ENCODE peak calls at places on chromosomes 6 and 20, in ten cellular contexts. Q is AG09309; S is AG10803; H is lower lobe of right lung; K is cardiac muscle cell; G is CD8-positive, alpha-beta T cell; R is psoas muscle; X is mucosa of descending colon; U is AG04449; Y is thyroid gland. N is an unnamed sample.

GRCh38 chr6:138188278-138188923 is 26.7 kb downstream of the ARFGEF3 start:
- DNase-seq in X (no peak), K (peak; percentile 74), R (no peak), H (no peak), G (no peak), Q (no peak), Y (no peak), S (no peak), U (no peak), N (no peak)

GRCh38 chr6:131523988-131524673 is 48.9 kb upstream of the ARG1 start:
- DNase-seq in H (no peak), G (no peak), U (no peak), Q (no peak), X (no peak), Y (no peak), R (no peak), K (no peak), S (no peak), N (no peak)

GRCh38 chr6:42720739-42721138 is 1.7 kb downstream of the PRPH2 start:
- DNase-seq in R (no peak), H (no peak), S (no peak), U (no peak), X (no peak), K (no peak), Y (no peak), Q (no peak), G (no peak), N (peak; percentile 54)

GRCh38 chr20:38317422-38317821 is 13.5 kb downstream of the BPI start:
- DNase-seq in S (no peak), Q (no peak), X (no peak), H (no peak), G (no peak), K (no peak), R (no peak), Y (no peak), U (no peak), N (no peak)

GRCh38 chr20:2859330-2860121 is 13.8 kb upstream of the PTPRA start:
- DNase-seq in R (no peak), G (no peak), K (no peak), S (peak; percentile 93), U (no peak), Q (no peak), H (no peak), Y (peak; percentile 74), X (no peak), N (peak; percentile 92)

GRCh38 chr6:6772751-6773150 is 184.2 kb downstream of the LY86 start:
- DNase-seq in S (no peak), Y (peak; percentile 50), R (no peak), Q (no peak), G (no peak), X (no peak), H (no peak), U (no peak), K (no peak), N (no peak)

GRCh38 chr6:43848992-43849391 is 79.0 kb downstream of the VEGFA start:
- DNase-seq in G (no peak), U (no peak), Y (no peak), Q (no peak), X (no peak), R (no peak), S (no peak), H (no peak), K (no peak), N (no peak)

GRCh38 chr20:10074513-10074912 is 39.7 kb downstream of the ANKEF1 start:
- DNase-seq in S (peak; percentile 93), R (no peak), H (no peak), G (no peak), Q (peak; percentile 63), X (no peak), Y (no peak), K (no peak), U (peak; percentile 65), N (peak; percentile 87)

GRCh38 chr20:9025643-9026042 is 43.2 kb upstream of the PLCB4 start:
- DNase-seq in G (no peak), H (no peak), S (peak; percentile 83), Y (no peak), K (no peak), Q (peak; percentile 59), X (no peak), R (no peak), U (peak; percentile 36), N (peak; percentile 65)

GRCh38 chr20:45407067-45407745 is 883 bp upstream of the DBNDD2 start:
- DNase-seq in U (no peak), Q (no peak), H (no peak), X (peak; percentile 73), S (peak; percentile 28), K (peak; percentile 82), R (peak; percentile 82), Y (peak; percentile 12), G (no peak), N (peak; percentile 31)

GRCh38 chr6:68082086-68082485 is 553.0 kb upstream of the ADGRB3 start:
- DNase-seq in H (no peak), Y (no peak), Q (no peak), X (no peak), R (no peak), U (no peak), K (no peak), S (no peak), G (no peak), N (no peak)

GRCh38 chr20:11912664-11913415 is 4.9 kb upstream of the BTBD3 start:
- DNase-seq in S (no peak), U (no peak), Y (no peak), G (no peak), K (no peak), Q (no peak), X (no peak), H (no peak), R (no peak), N (no peak)

GRCh38 chr20:49310695-49311094 is 32.8 kb upstream of the ZNFX1 start:
- DNase-seq in Y (no peak), Q (no peak), U (no peak), X (no peak), R (no peak), H (no peak), G (no peak), S (no peak), K (no peak), N (no peak)

GRCh38 chr6:160141001-160141726 is 19.5 kb downstream of the SLC22A1 start:
- DNase-seq in Q (peak; percentile 42), U (peak; percentile 46), X (no peak), S (peak; percentile 48), K (no peak), R (no peak), Y (peak; percentile 19), G (no peak), H (no peak), N (peak; percentile 88)

GRCh38 chr6:157184202-157185015 is 138.9 kb downstream of the TMEM242 start:
- DNase-seq in S (peak; percentile 57), Y (peak; percentile 96), R (peak; percentile 82), X (peak; percentile 91), G (peak; percentile 39), Q (no peak), U (no peak), H (peak; percentile 80), K (peak; percentile 77), N (peak; percentile 67)

GRCh38 chr6:81075974-81076373 is 676.5 kb downstream of the TENT5A start:
- DNase-seq in S (no peak), H (no peak), R (no peak), G (no peak), Y (no peak), U (no peak), K (peak; percentile 51), Q (no peak), X (no peak), N (peak; percentile 19)

GRCh38 chr6:121314407-121315112 is 19.7 kb downstream of the TBC1D32 start:
- DNase-seq in Y (no peak), R (no peak), G (no peak), S (no peak), X (no peak), U (no peak), Q (no peak), H (no peak), K (no peak), N (no peak)

GRCh38 chr6:121319603-121320002 is 14.7 kb downstream of the TBC1D32 start:
- DNase-seq in H (no peak), R (no peak), S (no peak), Y (no peak), U (no peak), Q (no peak), K (no peak), X (no peak), G (no peak), N (no peak)

GRCh38 chr6:121321282-121321681 is 13.0 kb downstream of the TBC1D32 start:
- DNase-seq in S (no peak), Q (no peak), K (no peak), Y (no peak), U (no peak), H (no peak), G (no peak), R (no peak), X (no peak), N (no peak)

GRCh38 chr6:121319112-121319553 is 15.1 kb downstream of the TBC1D32 start:
- DNase-seq in U (no peak), H (no peak), X (no peak), K (peak; percentile 54), Q (no peak), R (no peak), G (no peak), Y (no peak), S (peak; percentile 24), N (peak; percentile 56)
- TF ChIP-seq CTCF in U (peak; percentile 13), H (peak; percentile 28), X (peak; percentile 14), K (peak; percentile 53), Q (peak; percentile 49), R (peak; percentile 43), G (peak; percentile 33), Y (peak; percentile 47), S (peak; percentile 62), N (peak; percentile 70)

GRCh38 chr20:21981607-21982344 is 276.3 kb downstream of the PAX1 start:
- DNase-seq in K (no peak), R (no peak), Y (no peak), X (no peak), S (peak; percentile 73), H (no peak), Q (peak; percentile 51), U (no peak), G (no peak), N (peak; percentile 78)
- H3K4me3 ChIP-seq in K (no peak overlapping the region), R (no peak overlapping the region), Y (no peak overlapping the region), X (no peak overlapping the region), S (no peak overlapping the region), H (no peak overlapping the region), Q (no peak overlapping the region), U (no peak overlapping the region), G (no peak overlapping the region), N (no peak overlapping the region)

DNA sequence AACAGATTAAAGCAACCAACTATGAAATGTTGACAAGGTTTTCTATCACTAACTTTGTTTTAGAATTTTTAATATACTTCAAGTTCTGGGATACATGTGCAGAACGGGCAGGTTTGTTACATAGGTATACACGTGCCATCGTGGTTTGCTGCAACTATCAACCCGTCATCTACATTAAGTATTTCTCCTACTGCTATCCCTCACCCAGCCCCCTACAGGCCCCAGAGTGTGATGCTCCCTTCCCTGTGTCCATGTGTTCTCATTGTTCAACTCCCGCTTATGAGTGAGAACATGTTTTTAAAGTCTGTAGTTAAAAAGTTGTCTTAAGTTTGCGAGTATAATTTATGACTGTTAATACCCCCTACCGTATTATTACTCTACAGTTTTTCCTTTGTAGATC is 844.3 kb upstream of the MANEA start:
- DNase-seq in X (no peak), U (no peak), G (no peak), S (no peak), K (no peak), Y (no peak), Q (no peak), H (no peak), R (no peak), N (no peak)
- TF ChIP-seq CTCF in X (no peak), U (no peak), G (no peak), S (no peak), K (no peak), Y (no peak), Q (no peak), H (no peak), R (no peak), N (no peak)

GRCh38 chr6:32167761-32168262 is 3.4 kb downstream of the EGFL8 start:
- DNase-seq in K (peak; percentile 84), U (no peak), Q (no peak), X (peak; percentile 5), Y (no peak), S (no peak), G (no peak), R (no peak), H (no peak), N (no peak)
- H3K4me3 ChIP-seq in K (no peak overlapping the region), U (no peak overlapping the region), Q (no peak overlapping the region), X (no peak overlapping the region), Y (no peak overlapping the region), S (no peak overlapping the region), G (no peak overlapping the region), R (no peak overlapping the region), H (no peak overlapping the region), N (no peak overlapping the region)